ENCODE peak calls at places on chromosomes 4 and X, in six cellular contexts. R is sigmoid colon, D is psoas muscle, B is astrocyte, V is aorta, M is fibroblast of lung. A is an unnamed sample. For H3K27me3 and H3K4me1, the result is how much of the 10 kb centered on the place peaks cover.

GRCh38 chrX:33725556-33726232 is 406.4 kb downstream of the FAM47A start:
- DNase-seq in R (peak), D (no peak), B (no peak), V (no peak), M (no peak), A (peak)

GRCh38 chr4:54213812-54214211 is 15.3 kb upstream of the PDGFRA start:
- DNase-seq in R (no peak), D (no peak), B (peak), V (no peak), M (peak), A (peak)

GRCh38 chrX:46408553-46409407 is 136.4 kb downstream of the ZNF674 start:
- DNase-seq in R (peak), D (peak), B (peak), V (peak), M (peak), A (peak)

GRCh38 chr4:30002345-30002744 is 717.8 kb upstream of the PCDH7 start:
- DNase-seq in R (no peak), D (no peak), B (no peak), V (no peak), M (no peak), A (no peak)

GRCh38 chrX:24760601-24761000 is 66.9 kb downstream of the POLA1 start:
- DNase-seq in R (no peak), D (no peak), B (peak), V (no peak), M (peak), A (peak)

GRCh38 chrX:70969635-70970481 is 39.0 kb upstream of the SLC7A3 start:
- DNase-seq in R (no peak), D (no peak), B (no peak), V (no peak), M (no peak), A (no peak)

GRCh38 chr4:132203618-132204017 is 945.5 kb upstream of the PCDH10 start:
- DNase-seq in R (no peak), D (no peak), B (no peak), V (no peak), M (no peak), A (no peak)

GRCh38 chrX:72100824-72101351 is 30.8 kb downstream of the RTL5 start:
- DNase-seq in R (no peak), D (no peak), B (no peak), V (no peak), M (no peak), A (no peak)

GRCh38 chr4:168325591-168325990 is 7.0 kb upstream of the DDX60 start:
- DNase-seq in R (no peak), D (no peak), B (no peak), V (no peak), M (no peak), A (no peak)

GRCh38 chrX:151985955-151986354 is 11.5 kb upstream of the GABRE start:
- DNase-seq in R (no peak), D (no peak), B (peak), V (no peak), M (peak), A (no peak)

GRCh38 chr4:60089546-60090273 is 1110.4 kb upstream of the ADGRL3 start:
- DNase-seq in R (no peak), D (no peak), B (no peak), V (no peak), M (no peak), A (no peak)

GRCh38 chr4:3789587-3789986 is 23.4 kb downstream of the ADRA2C start:
- DNase-seq in R (no peak), D (no peak), B (no peak), V (no peak), M (no peak), A (no peak)

GRCh38 chrX:121135488-121136207 is 88.2 kb downstream of the GLUD2 start:
- DNase-seq in R (no peak), D (no peak), B (no peak), V (no peak), M (no peak), A (no peak)

GRCh38 chrX:51837926-51838325 is 55.5 kb upstream of the MAGED1 start:
- DNase-seq in R (peak), D (peak), B (peak), V (no peak), M (peak), A (no peak)

GRCh38 chr4:141019772-141020171 is 113.5 kb downstream of the RNF150 start:
- DNase-seq in R (no peak), D (no peak), B (no peak), V (no peak), M (no peak), A (no peak)

GRCh38 chr4:124965492-124965891 is 253.0 kb upstream of the ANKRD50 start:
- DNase-seq in R (no peak), D (no peak), B (no peak), V (no peak), M (no peak), A (no peak)

GRCh38 chr4:127936974-127937373 is 28.0 kb downstream of the MFSD8 start:
- DNase-seq in R (no peak), D (no peak), B (peak), V (no peak), M (peak), A (peak)

GRCh38 chr4:13762126-13762525 is 134.6 kb upstream of the BOD1L1 start:
- DNase-seq in R (no peak), D (no peak), B (no peak), V (no peak), M (no peak), A (no peak)

GRCh38 chr4:2786794-2787229 is 6.1 kb upstream of the SH3BP2 start:
- DNase-seq in R (no peak), D (peak), B (no peak), V (peak), M (no peak), A (no peak)
- H3K27me3 ChIP-seq in R (under half), D (under half), B (under half), V (under half), M (under half), A (under half)

GRCh38 chrX:154738013-154738738 is 12.7 kb downstream of the GAB3 start:
- DNase-seq in R (peak), D (peak), B (peak), V (no peak), M (peak), A (no peak)
- H3K27ac ChIP-seq in R (peak), D (peak), B (peak), V (no peak), M (peak), A (no peak)

GRCh38 chr4:87025614-87026041 is 90.8 kb downstream of the AFF1 start:
- DNase-seq in R (no peak), D (no peak), B (no peak), V (no peak), M (no peak), A (no peak)

GRCh38 chr4:87026795-87027495 is 92.1 kb downstream of the AFF1 start:
- DNase-seq in R (no peak), D (no peak), B (no peak), V (no peak), M (no peak), A (no peak)

GRCh38 chr4:87029356-87029755 is 94.5 kb downstream of the AFF1 start:
- DNase-seq in R (peak), D (no peak), B (no peak), V (no peak), M (no peak), A (no peak)

GRCh38 chr4:87024181-87024580 is 89.4 kb downstream of the AFF1 start:
- DNase-seq in R (no peak), D (no peak), B (no peak), V (no peak), M (no peak), A (no peak)

DNA sequence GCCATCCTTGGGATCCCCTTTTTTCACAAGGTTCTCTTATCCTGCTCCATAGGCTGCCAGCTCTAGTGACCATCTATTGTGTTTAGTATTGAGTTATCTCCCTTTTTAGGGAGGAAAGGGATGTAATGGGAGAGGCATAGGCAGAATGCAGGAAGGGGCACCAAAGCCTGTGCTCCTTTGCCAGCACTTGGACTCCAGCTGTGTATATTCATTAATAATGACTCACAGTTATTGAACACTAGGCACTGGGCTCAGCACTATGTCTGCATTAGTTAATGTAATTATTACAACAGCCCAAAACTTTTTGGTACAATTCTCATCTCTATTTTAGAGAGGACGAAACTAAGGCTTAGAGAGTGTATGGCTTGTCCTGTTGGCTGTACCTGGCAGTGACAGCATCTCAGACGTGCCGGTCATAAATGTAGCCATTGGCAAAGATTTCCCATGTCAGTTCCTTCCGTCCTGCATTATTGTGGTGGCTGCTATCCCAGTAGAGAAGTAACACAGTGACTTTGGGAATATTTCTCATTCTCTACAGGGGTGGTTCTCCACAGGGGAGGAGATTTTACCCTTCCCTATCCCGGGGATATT is 90.3 kb downstream of the AFF1 start:
- DNase-seq in R (no peak), D (no peak), B (no peak), V (no peak), M (no peak), A (no peak)
- H3K4me1 ChIP-seq in R (half or more), D (half or more), B (under half), V (under half), M (under half), A (under half)

GRCh38 chrX:40284852-40285251 is 187.1 kb upstream of the BCOR start:
- DNase-seq in R (no peak), D (no peak), B (no peak), V (no peak), M (no peak), A (no peak)

GRCh38 chrX:40281341-40282005 is 183.7 kb upstream of the BCOR start:
- DNase-seq in R (no peak), D (no peak), B (no peak), V (no peak), M (no peak), A (no peak)

GRCh38 chrX:40282348-40282747 is 184.6 kb upstream of the BCOR start:
- DNase-seq in R (no peak), D (no peak), B (no peak), V (no peak), M (no peak), A (no peak)

GRCh38 chrX:40283981-40284380 is 186.2 kb upstream of the BCOR start:
- DNase-seq in R (no peak), D (no peak), B (no peak), V (no peak), M (no peak), A (no peak)

DNA sequence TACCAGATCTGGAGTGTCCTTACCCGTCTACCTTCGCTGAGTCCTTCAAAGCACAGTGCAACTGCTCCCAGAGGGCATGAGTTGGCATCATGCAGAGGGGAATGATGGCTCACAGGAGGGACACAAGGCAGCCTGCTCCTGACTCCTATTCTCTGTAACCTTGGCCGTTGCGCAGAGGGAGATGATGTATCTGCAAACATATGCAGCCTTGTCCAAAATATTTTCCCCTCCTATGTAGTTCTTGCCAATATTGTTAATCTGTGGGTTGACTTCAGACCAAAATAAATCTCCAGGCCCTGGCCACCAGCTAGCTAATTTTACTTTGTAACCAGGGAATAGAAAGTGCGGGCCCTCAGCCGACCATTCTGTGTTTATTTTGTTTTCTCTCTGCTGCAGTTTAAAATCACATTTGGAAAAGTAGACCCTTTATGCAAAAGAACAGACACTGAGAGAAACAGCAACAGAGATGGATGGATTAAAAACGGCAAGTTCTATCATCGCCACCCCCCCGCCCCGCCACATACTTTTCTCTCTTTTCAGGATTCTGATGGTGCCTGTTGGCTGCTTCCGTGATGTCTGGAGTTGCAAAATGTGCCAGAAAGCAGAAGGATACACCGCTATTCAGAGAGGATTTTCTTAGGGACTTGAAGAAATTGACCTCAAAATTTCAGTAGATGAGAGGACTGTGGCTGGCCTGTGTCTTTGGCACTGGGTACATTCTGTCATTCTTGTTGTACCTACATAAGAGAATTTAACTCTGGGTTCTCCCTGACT is 185.3 kb upstream of the BCOR start:
- DNase-seq in R (no peak), D (no peak), B (peak), V (no peak), M (peak), A (no peak)
- H3K27me3 ChIP-seq in R (under half), D (under half), B (under half), V (under half), M (under half), A (under half)

GRCh38 chr4:15667006-15667405 is 11.8 kb upstream of the FBXL5 start:
- DNase-seq in R (no peak), D (no peak), B (no peak), V (no peak), M (no peak), A (no peak)
- H3K27ac ChIP-seq in R (no peak), D (no peak), B (no peak), V (no peak), M (no peak), A (no peak)

GRCh38 chr4:138509346-138509745 is 267.2 kb upstream of the SLC7A11 start:
- DNase-seq in R (no peak), D (no peak), B (no peak), V (no peak), M (no peak), A (no peak)
- H3K4me1 ChIP-seq in R (under half), D (under half), B (under half), V (under half), M (under half), A (under half)

DNA sequence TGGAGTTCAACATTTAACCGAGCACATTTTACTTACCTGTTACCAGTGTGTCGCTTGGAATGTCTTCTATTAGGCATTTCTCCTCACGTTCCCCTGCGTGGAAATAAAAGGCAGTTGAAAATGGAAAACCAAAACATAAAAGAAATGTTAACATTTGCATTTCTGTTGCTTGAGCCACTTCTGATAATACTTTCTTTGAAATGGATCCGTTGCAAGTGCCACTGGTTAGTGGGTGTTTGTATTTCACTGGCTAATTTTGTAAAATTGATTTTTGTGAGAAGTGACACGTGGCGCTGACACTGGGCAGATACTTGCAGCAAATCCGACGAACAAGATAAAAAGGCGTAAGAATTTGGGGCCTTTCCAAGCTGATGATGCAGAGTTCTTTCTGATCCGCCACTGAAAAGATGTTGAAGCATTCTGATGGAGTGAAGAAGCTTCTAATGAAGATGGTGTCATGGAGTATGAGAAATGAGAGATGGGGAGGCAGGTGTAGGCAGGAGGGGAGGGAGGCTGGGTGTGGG is 18.8 kb downstream of the SPON2 start:
- DNase-seq in R (no peak), D (no peak), B (no peak), V (no peak), M (no peak), A (no peak)
- H3K27me3 ChIP-seq in R (under half), D (under half), B (under half), V (under half), M (under half), A (under half)